ENCODE peak calls at places on chromosomes 6 and 20, in ten cellular contexts. J is GM23248; U is stimulated activated CD4-positive, alpha-beta T cell treated with anti-CD3 and anti-CD28 coated beads, TNF-alpha, amount 100 ng/mL, for 4 hours; W is A172; K is GM10248; C is GM23338; M is cardiac muscle cell; T is activated naive CD4-positive, alpha-beta T cell treated with anti-CD3 and anti-CD28 coated beads, Interleukin-2, amount 10 ng/mL, durations not matched to agents 7 days and 5 days; G is activated naive CD8-positive, alpha-beta T cell treated with anti-CD3 and anti-CD28 coated beads, Interleukin-2, amount 50 U/mL, for 24 hours; S is iris pigment epithelial cell. F is an unnamed sample.

GRCh38 chr20:63572788-63573738 is 976 bp downstream of the HELZ2 start:
- DNase-seq in J (peak; percentile 38), U (no peak), W (no peak), K (no peak), C (peak; percentile 47), M (no peak), T (peak; percentile 21), G (no peak), S (no peak), F (no peak)

GRCh38 chr6:56595490-56596122 is 47.1 kb downstream of the DST start:
- DNase-seq in J (peak; percentile 77), U (peak; percentile 12), W (peak; percentile 47), K (peak; percentile 32), C (peak; percentile 79), M (peak; percentile 65), T (peak; percentile 53), G (peak; percentile 28), S (peak; percentile 29), F (no peak)

GRCh38 chr6:69948479-69949114 is 82.2 kb downstream of the COL19A1 start:
- DNase-seq in J (peak; percentile 8), U (no peak), W (no peak), K (no peak), C (no peak), M (no peak), T (no peak), G (no peak), S (no peak), F (no peak)

GRCh38 chr20:2692036-2692885 is at the start of gene EBF4:
- DNase-seq in J (peak; percentile 13), U (no peak), W (no peak), K (peak; percentile 59), C (peak; percentile 51), M (peak; percentile 50), T (peak; percentile 43), G (peak; percentile 32), S (no peak), F (peak; percentile 57)

GRCh38 chr6:54710430-54710829 is 136.1 kb upstream of the FAM83B start:
- DNase-seq in J (no peak), U (no peak), W (no peak), K (no peak), C (no peak), M (no peak), T (no peak), G (no peak), S (no peak), F (no peak)

GRCh38 chr20:58833921-58834320 is 16.8 kb downstream of the GNAS-AS1 start:
- DNase-seq in J (no peak), U (no peak), W (peak; percentile 42), K (no peak), C (no peak), M (peak; percentile 33), T (no peak), G (no peak), S (peak; percentile 71), F (no peak)

GRCh38 chr6:92810913-92811312 is 608.4 kb downstream of the EPHA7 start:
- DNase-seq in J (peak; percentile 34), U (no peak), W (peak; percentile 10), K (peak; percentile 58), C (peak; percentile 86), M (peak; percentile 49), T (peak; percentile 20), G (peak; percentile 12), S (peak; percentile 28), F (no peak)

GRCh38 chr20:11810316-11811130 is 107.2 kb upstream of the BTBD3 start:
- DNase-seq in J (peak; percentile 80), U (no peak), W (peak; percentile 81), K (no peak), C (no peak), M (peak; percentile 13), T (no peak), G (no peak), S (peak; percentile 86), F (no peak)

GRCh38 chr6:100084301-100085161 is 90.5 kb upstream of the MCHR2 start:
- DNase-seq in J (peak; percentile 39), U (no peak), W (peak; percentile 57), K (no peak), C (no peak), M (peak; percentile 80), T (no peak), G (no peak), S (no peak), F (no peak)

GRCh38 chr20:4488407-4489339 is 233.0 kb upstream of the PRND start:
- DNase-seq in J (peak; percentile 94), U (no peak), W (peak; percentile 62), K (no peak), C (no peak), M (peak; percentile 20), T (no peak), G (no peak), S (peak; percentile 85), F (no peak)

GRCh38 chr20:37316116-37316774 is 26.8 kb downstream of the MANBAL start:
- DNase-seq in J (no peak), U (no peak), W (no peak), K (peak; percentile 75), C (no peak), M (no peak), T (peak; percentile 53), G (no peak), S (no peak), F (no peak)

GRCh38 chr20:11585752-11586352 is 331.8 kb upstream of the BTBD3 start:
- DNase-seq in J (peak; percentile 28), U (no peak), W (peak; percentile 13), K (no peak), C (peak; percentile 69), M (peak; percentile 27), T (no peak), G (no peak), S (peak; percentile 51), F (no peak)

GRCh38 chr6:19121516-19121915 is 715.7 kb upstream of the ID4 start:
- DNase-seq in J (no peak), U (no peak), W (no peak), K (no peak), C (no peak), M (no peak), T (no peak), G (no peak), S (no peak), F (no peak)

GRCh38 chr6:145648149-145648548 is 87.2 kb downstream of the EPM2A start:
- DNase-seq in J (no peak), U (no peak), W (no peak), K (no peak), C (no peak), M (no peak), T (no peak), G (no peak), S (no peak), F (no peak)

GRCh38 chr6:106630366-106630765 is 988 bp downstream of the QRSL1 start:
- DNase-seq in J (no peak), U (no peak), W (no peak), K (peak; percentile 30), C (no peak), M (peak; percentile 2), T (no peak), G (no peak), S (no peak), F (no peak)

GRCh38 chr6:5541751-5542432 is 280.6 kb downstream of the FARS2 start:
- DNase-seq in J (peak; percentile 17), U (no peak), W (peak; percentile 90), K (no peak), C (peak; percentile 74), M (peak; percentile 11), T (no peak), G (no peak), S (peak; percentile 53), F (no peak)

F was measured in aorta.